ENCODE peak calls at places on chromosomes 3 and 15, in eight cellular contexts. One of them, this sample, is unnamed.

GRCh38 chr3:188468672-188469071 is 314.7 kb downstream of the LPP start:
- DNase-seq in fibroblast of mammary gland: peak; percentile 68
- DNase-seq in adrenal gland: peak; percentile 66
- DNase-seq in HL-60: peak; percentile 35
- DNase-seq in A549: no peak
- DNase-seq in heart left ventricle: peak; percentile 27
- DNase-seq in foreskin fibroblast: peak; percentile 72
- DNase-seq in heart right ventricle: peak; percentile 10
- DNase-seq in this sample: no peak

GRCh38 chr3:11509175-11510000 is 134.3 kb downstream of the VGLL4 start:
- DNase-seq in fibroblast of mammary gland: peak; percentile 92
- DNase-seq in adrenal gland: peak; percentile 60
- DNase-seq in HL-60: no peak
- DNase-seq in A549: peak; percentile 33
- DNase-seq in heart left ventricle: peak; percentile 86
- DNase-seq in foreskin fibroblast: peak; percentile 94
- DNase-seq in heart right ventricle: peak; percentile 71
- DNase-seq in this sample: peak; percentile 84

GRCh38 chr3:107861904-107862303 is 228.9 kb downstream of the CD47 start:
- DNase-seq in fibroblast of mammary gland: no peak
- DNase-seq in adrenal gland: no peak
- DNase-seq in HL-60: no peak
- DNase-seq in A549: no peak
- DNase-seq in heart left ventricle: no peak
- DNase-seq in foreskin fibroblast: no peak
- DNase-seq in heart right ventricle: no peak
- DNase-seq in this sample: no peak

GRCh38 chr15:79370716-79371115 is 59.8 kb downstream of the TMED3 start:
- DNase-seq in fibroblast of mammary gland: peak; percentile 25
- DNase-seq in adrenal gland: no peak
- DNase-seq in HL-60: peak; percentile 12
- DNase-seq in A549: no peak
- DNase-seq in heart left ventricle: no peak
- DNase-seq in foreskin fibroblast: no peak
- DNase-seq in heart right ventricle: no peak
- DNase-seq in this sample: no peak

GRCh38 chr3:41898631-41899030 is 63.3 kb downstream of the ULK4 start:
- DNase-seq in fibroblast of mammary gland: no peak
- DNase-seq in adrenal gland: no peak
- DNase-seq in HL-60: no peak
- DNase-seq in A549: no peak
- DNase-seq in heart left ventricle: no peak
- DNase-seq in foreskin fibroblast: no peak
- DNase-seq in heart right ventricle: no peak
- DNase-seq in this sample: no peak

GRCh38 chr3:196634851-196635250 is 4.6 kb upstream of the NRROS start:
- DNase-seq in fibroblast of mammary gland: no peak
- DNase-seq in adrenal gland: no peak
- DNase-seq in HL-60: no peak
- DNase-seq in A549: no peak
- DNase-seq in heart left ventricle: no peak
- DNase-seq in foreskin fibroblast: no peak
- DNase-seq in heart right ventricle: no peak
- DNase-seq in this sample: no peak

GRCh38 chr15:73794501-73795133 is 41.5 kb upstream of the INSYN1 start:
- DNase-seq in fibroblast of mammary gland: peak; percentile 31
- DNase-seq in adrenal gland: no peak
- DNase-seq in HL-60: no peak
- DNase-seq in A549: peak; percentile 15
- DNase-seq in heart left ventricle: no peak
- DNase-seq in foreskin fibroblast: peak; percentile 50
- DNase-seq in heart right ventricle: no peak
- DNase-seq in this sample: no peak

GRCh38 chr3:141241248-141242034 is 9.8 kb downstream of the PXYLP1 start:
- DNase-seq in fibroblast of mammary gland: peak; percentile 55
- DNase-seq in adrenal gland: no peak
- DNase-seq in HL-60: no peak
- DNase-seq in A549: no peak
- DNase-seq in heart left ventricle: peak; percentile 82
- DNase-seq in foreskin fibroblast: no peak
- DNase-seq in heart right ventricle: peak; percentile 57
- DNase-seq in this sample: no peak

GRCh38 chr15:57259511-57260143 is 116.7 kb upstream of the CGNL1 start:
- DNase-seq in fibroblast of mammary gland: no peak
- DNase-seq in adrenal gland: no peak
- DNase-seq in HL-60: no peak
- DNase-seq in A549: no peak
- DNase-seq in heart left ventricle: no peak
- DNase-seq in foreskin fibroblast: no peak
- DNase-seq in heart right ventricle: no peak
- DNase-seq in this sample: no peak

GRCh38 chr3:38114052-38114874 is 22.7 kb downstream of the ACAA1 start:
- DNase-seq in fibroblast of mammary gland: no peak
- DNase-seq in adrenal gland: peak; percentile 10
- DNase-seq in HL-60: no peak
- DNase-seq in A549: no peak
- DNase-seq in heart left ventricle: no peak
- DNase-seq in foreskin fibroblast: no peak
- DNase-seq in heart right ventricle: no peak
- DNase-seq in this sample: no peak

GRCh38 chr3:141412936-141413354 is 44.6 kb downstream of the ZBTB38 start:
- DNase-seq in fibroblast of mammary gland: peak; percentile 85
- DNase-seq in adrenal gland: peak; percentile 87
- DNase-seq in HL-60: no peak
- DNase-seq in A549: peak; percentile 89
- DNase-seq in heart left ventricle: peak; percentile 95
- DNase-seq in foreskin fibroblast: peak; percentile 86
- DNase-seq in heart right ventricle: peak; percentile 92
- DNase-seq in this sample: no peak

GRCh38 chr15:68279779-68280745 is 2.5 kb downstream of the FEM1B start:
- DNase-seq in fibroblast of mammary gland: no peak
- DNase-seq in adrenal gland: no peak
- DNase-seq in HL-60: no peak
- DNase-seq in A549: no peak
- DNase-seq in heart left ventricle: no peak
- DNase-seq in foreskin fibroblast: peak; percentile 37
- DNase-seq in heart right ventricle: no peak
- DNase-seq in this sample: no peak

GRCh38 chr15:68279218-68279533 is 1.6 kb downstream of the FEM1B start:
- DNase-seq in fibroblast of mammary gland: no peak
- DNase-seq in adrenal gland: no peak
- DNase-seq in HL-60: no peak
- DNase-seq in A549: no peak
- DNase-seq in heart left ventricle: no peak
- DNase-seq in foreskin fibroblast: no peak
- DNase-seq in heart right ventricle: no peak
- DNase-seq in this sample: no peak

GRCh38 chr15:68283401-68283800 is 5.9 kb downstream of the FEM1B start:
- DNase-seq in fibroblast of mammary gland: no peak
- DNase-seq in adrenal gland: no peak
- DNase-seq in HL-60: no peak
- DNase-seq in A549: no peak
- DNase-seq in heart left ventricle: no peak
- DNase-seq in foreskin fibroblast: no peak
- DNase-seq in heart right ventricle: no peak
- DNase-seq in this sample: no peak

GRCh38 chr15:68278345-68279217 is 1.0 kb downstream of the FEM1B start:
- DNase-seq in fibroblast of mammary gland: peak; percentile 34
- DNase-seq in adrenal gland: no peak
- DNase-seq in HL-60: no peak
- DNase-seq in A549: peak; percentile 86
- DNase-seq in heart left ventricle: no peak
- DNase-seq in foreskin fibroblast: peak; percentile 37
- DNase-seq in heart right ventricle: no peak
- DNase-seq in this sample: no peak

DNA sequence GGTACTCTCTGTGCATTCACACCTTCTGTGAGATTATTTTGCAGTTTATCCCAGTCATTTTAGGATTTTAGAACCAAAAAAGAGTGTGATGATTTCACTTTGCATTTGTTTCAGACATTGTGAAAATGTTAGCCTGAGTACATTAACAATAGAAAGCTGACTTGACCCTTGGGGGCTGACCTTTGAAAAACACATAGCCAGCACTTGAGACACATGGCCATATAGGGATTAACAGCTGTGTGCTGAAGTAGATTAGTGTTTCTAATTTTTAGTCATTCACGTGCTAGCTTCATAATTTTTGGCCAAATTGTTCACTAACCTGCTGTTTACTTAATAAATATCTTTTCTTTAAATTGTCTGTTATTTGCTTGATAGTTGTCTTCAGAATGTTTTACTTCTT is 3.5 kb downstream of the FEM1B start:
- DNase-seq in fibroblast of mammary gland: no peak
- DNase-seq in adrenal gland: no peak
- DNase-seq in HL-60: no peak
- DNase-seq in A549: no peak
- DNase-seq in heart left ventricle: no peak
- DNase-seq in foreskin fibroblast: peak; percentile 42
- DNase-seq in heart right ventricle: no peak
- DNase-seq in this sample: no peak
- H3K4me3 ChIP-seq in fibroblast of mammary gland: peak overlapping the region; percentile 87
- H3K4me3 ChIP-seq in adrenal gland: no peak overlapping the region
- H3K4me3 ChIP-seq in HL-60: peak overlapping the region; percentile 97
- H3K4me3 ChIP-seq in A549: peak overlapping the region; percentile 69
- H3K4me3 ChIP-seq in heart left ventricle: peak overlapping the region; percentile 63
- H3K4me3 ChIP-seq in foreskin fibroblast: peak overlapping the region; percentile 91
- H3K4me3 ChIP-seq in heart right ventricle: peak overlapping the region; percentile 97
- H3K4me3 ChIP-seq in this sample: peak overlapping the region; percentile 64

DNA sequence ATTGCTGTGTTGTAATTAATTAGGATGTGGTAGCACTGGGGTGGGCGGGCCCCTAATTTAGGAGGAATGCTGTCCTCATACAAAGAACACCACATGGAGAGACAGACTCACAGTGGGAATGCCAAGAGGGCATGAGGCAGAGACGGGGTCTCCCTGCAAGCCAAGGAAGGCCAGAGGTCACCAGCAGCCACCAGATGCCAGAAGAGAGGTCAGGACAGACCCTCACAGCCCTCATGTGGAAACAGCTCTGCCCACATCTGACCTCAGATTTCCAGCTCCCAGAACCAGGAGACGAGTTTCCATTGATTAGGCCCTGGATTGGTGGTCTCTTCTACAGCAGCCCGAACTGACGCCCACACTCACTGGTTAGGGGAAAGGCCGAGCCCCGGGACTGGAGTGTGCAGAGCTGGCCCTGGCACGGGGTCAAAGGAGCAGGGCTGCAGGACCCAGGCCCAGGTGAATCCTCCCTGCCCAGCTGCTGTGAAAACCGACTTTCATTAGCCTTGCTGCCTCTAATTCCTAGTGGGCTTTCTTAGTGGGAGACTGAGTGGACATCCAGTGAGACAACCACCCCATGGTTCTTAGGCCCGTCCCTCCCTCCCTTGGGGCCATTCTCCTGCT is 43.0 kb upstream of the SLC41A3 start:
- DNase-seq in fibroblast of mammary gland: no peak
- DNase-seq in adrenal gland: peak; percentile 11
- DNase-seq in HL-60: no peak
- DNase-seq in A549: no peak
- DNase-seq in heart left ventricle: no peak
- DNase-seq in foreskin fibroblast: no peak
- DNase-seq in heart right ventricle: peak; percentile 1
- DNase-seq in this sample: no peak
- TF ChIP-seq CTCF in fibroblast of mammary gland: no peak
- TF ChIP-seq CTCF in adrenal gland: no peak
- TF ChIP-seq CTCF in HL-60: no peak
- TF ChIP-seq CTCF in A549: no peak
- TF ChIP-seq CTCF in heart left ventricle: no peak
- TF ChIP-seq CTCF in foreskin fibroblast: no peak
- TF ChIP-seq CTCF in heart right ventricle: no peak
- TF ChIP-seq CTCF in this sample: no peak

GRCh38 chr15:49718234-49718633 is 97.4 kb downstream of the DTWD1 start:
- DNase-seq in fibroblast of mammary gland: peak; percentile 84
- DNase-seq in adrenal gland: no peak
- DNase-seq in HL-60: peak; percentile 51
- DNase-seq in A549: no peak
- DNase-seq in heart left ventricle: no peak
- DNase-seq in foreskin fibroblast: peak; percentile 56
- DNase-seq in heart right ventricle: no peak
- DNase-seq in this sample: no peak
- H3K4me3 ChIP-seq in fibroblast of mammary gland: no peak overlapping the region
- H3K4me3 ChIP-seq in adrenal gland: no peak overlapping the region
- H3K4me3 ChIP-seq in HL-60: peak overlapping the region; percentile 9
- H3K4me3 ChIP-seq in A549: no peak overlapping the region
- H3K4me3 ChIP-seq in heart left ventricle: no peak overlapping the region
- H3K4me3 ChIP-seq in foreskin fibroblast: no peak overlapping the region
- H3K4me3 ChIP-seq in heart right ventricle: no peak overlapping the region
- H3K4me3 ChIP-seq in this sample: no peak overlapping the region

DNA sequence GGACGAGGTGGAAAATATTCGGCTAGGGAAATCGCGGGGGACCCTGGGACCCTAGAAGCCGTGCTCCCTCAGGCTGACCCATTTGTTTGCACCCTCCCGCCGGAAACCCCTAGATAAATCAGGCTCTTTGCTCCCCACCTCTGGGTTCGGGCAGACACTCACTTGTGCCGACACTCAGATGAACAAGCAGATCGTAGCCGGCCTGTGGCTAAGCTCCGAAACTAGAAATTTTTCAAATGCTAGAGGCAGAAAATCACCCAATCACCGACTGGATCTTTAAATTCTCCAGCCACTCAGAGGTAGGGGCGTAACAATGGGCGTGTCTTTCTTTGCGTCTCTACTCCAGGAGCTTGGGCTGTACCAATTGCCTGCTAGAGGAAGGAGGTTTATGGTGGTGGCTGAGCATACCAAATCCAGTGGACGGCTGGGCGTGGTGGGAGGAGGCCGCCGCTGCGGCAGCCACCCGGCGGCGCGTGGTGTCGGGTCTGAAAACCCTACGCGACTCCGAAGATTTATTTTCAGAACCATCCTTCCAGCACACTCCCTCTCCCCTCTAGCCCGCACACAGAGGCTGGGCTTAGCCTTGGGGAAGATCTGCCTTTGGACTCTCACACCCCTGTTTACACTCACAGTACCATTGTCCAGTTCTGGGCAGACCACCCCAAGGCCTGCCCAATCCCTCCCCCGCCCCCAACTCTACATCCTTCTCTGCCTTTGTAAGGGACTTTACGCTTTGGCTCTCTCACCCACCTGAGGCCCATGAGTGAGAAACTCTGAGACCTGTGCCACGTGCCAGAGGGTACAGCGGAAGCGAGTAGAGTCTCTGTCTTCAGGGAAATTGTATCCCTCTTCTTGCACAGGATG is at the start of gene PIF1:
- DNase-seq in fibroblast of mammary gland: peak; percentile 99
- DNase-seq in adrenal gland: peak; percentile 91
- DNase-seq in HL-60: peak; percentile 94
- DNase-seq in A549: peak; percentile 99
- DNase-seq in heart left ventricle: peak; percentile 93
- DNase-seq in foreskin fibroblast: peak; percentile 98
- DNase-seq in heart right ventricle: peak; percentile 72
- DNase-seq in this sample: peak; percentile 99
- TF ChIP-seq CTCF in fibroblast of mammary gland: no peak
- TF ChIP-seq CTCF in adrenal gland: no peak
- TF ChIP-seq CTCF in HL-60: no peak
- TF ChIP-seq CTCF in A549: no peak
- TF ChIP-seq CTCF in heart left ventricle: no peak
- TF ChIP-seq CTCF in foreskin fibroblast: no peak
- TF ChIP-seq CTCF in heart right ventricle: no peak
- TF ChIP-seq CTCF in this sample: no peak

GRCh38 chr3:74575857-74576256 is 38.6 kb downstream of the CNTN3 start:
- DNase-seq in fibroblast of mammary gland: no peak
- DNase-seq in adrenal gland: no peak
- DNase-seq in HL-60: no peak
- DNase-seq in A549: no peak
- DNase-seq in heart left ventricle: no peak
- DNase-seq in foreskin fibroblast: no peak
- DNase-seq in heart right ventricle: no peak
- DNase-seq in this sample: no peak
- H3K4me3 ChIP-seq in fibroblast of mammary gland: no peak overlapping the region
- H3K4me3 ChIP-seq in adrenal gland: no peak overlapping the region
- H3K4me3 ChIP-seq in HL-60: no peak overlapping the region
- H3K4me3 ChIP-seq in A549: no peak overlapping the region
- H3K4me3 ChIP-seq in heart left ventricle: no peak overlapping the region
- H3K4me3 ChIP-seq in foreskin fibroblast: no peak overlapping the region
- H3K4me3 ChIP-seq in heart right ventricle: no peak overlapping the region
- H3K4me3 ChIP-seq in this sample: no peak overlapping the region

GRCh38 chr3:53350652-53351051 is 3.3 kb upstream of the DCP1A start:
- DNase-seq in fibroblast of mammary gland: peak; percentile 45
- DNase-seq in adrenal gland: no peak
- DNase-seq in HL-60: peak; percentile 61
- DNase-seq in A549: peak; percentile 67
- DNase-seq in heart left ventricle: no peak
- DNase-seq in foreskin fibroblast: peak; percentile 69
- DNase-seq in heart right ventricle: no peak
- DNase-seq in this sample: no peak
- TF ChIP-seq CTCF in fibroblast of mammary gland: peak; percentile 29
- TF ChIP-seq CTCF in adrenal gland: peak; percentile 22
- TF ChIP-seq CTCF in HL-60: peak; percentile 10
- TF ChIP-seq CTCF in A549: peak; percentile 44
- TF ChIP-seq CTCF in heart left ventricle: no peak
- TF ChIP-seq CTCF in foreskin fibroblast: no peak
- TF ChIP-seq CTCF in heart right ventricle: no peak
- TF ChIP-seq CTCF in this sample: peak; percentile 31